ENCODE peak calls at places on chromosomes 2 and 18, in five cellular contexts. J, Q, V, Z and B are unnamed samples.

GRCh38 chr2:152678808-152679207 is 38.5 kb downstream of the PRPF40A start:
- DNase-seq in Z (no peak), Q (no peak), J (no peak), V (no peak), B (no peak)

GRCh38 chr2:220940646-220941045 is 631.5 kb downstream of the EPHA4 start:
- DNase-seq in Q (no peak), J (no peak), V (no peak), Z (no peak), B (no peak)

GRCh38 chr2:129805889-129806288 is 173.6 kb upstream of the RAB6C start:
- DNase-seq in Q (no peak), J (no peak), V (no peak), Z (no peak), B (no peak)

GRCh38 chr18:22451796-22452195 is 34.1 kb upstream of the CTAGE1 start:
- DNase-seq in Q (no peak), V (no peak), Z (no peak), J (no peak), B (no peak)

GRCh38 chr2:197674060-197674459 is 1.3 kb downstream of the RFTN2 start:
- DNase-seq in V (no peak), Q (no peak), Z (no peak), J (no peak), B (no peak)

GRCh38 chr2:145906356-145906755 is 1386.4 kb upstream of the ZEB2 start:
- DNase-seq in Q (peak; percentile 1), Z (peak; percentile 85), V (no peak), J (no peak), B (no peak)

GRCh38 chr2:48205137-48205798 is 299.0 kb upstream of the FBXO11 start:
- DNase-seq in Z (no peak), Q (peak; percentile 8), J (no peak), V (no peak), B (no peak)

GRCh38 chr2:221461911-221462310 is 110.2 kb downstream of the EPHA4 start:
- DNase-seq in J (no peak), V (no peak), Z (peak; percentile 44), Q (peak; percentile 71), B (no peak)

GRCh38 chr18:77448046-77448445 is 198.4 kb downstream of the GALR1 start:
- DNase-seq in J (no peak), V (no peak), Q (no peak), Z (no peak), B (no peak)

GRCh38 chr2:48534781-48535180 is 4.8 kb downstream of the STON1 start:
- DNase-seq in Z (no peak), Q (no peak), J (no peak), V (no peak), B (no peak)

GRCh38 chr2:19949071-19949470 is 40.8 kb downstream of the WDR35 start:
- DNase-seq in Z (no peak), J (no peak), V (no peak), Q (peak; percentile 76), B (peak; percentile 7)

GRCh38 chr2:132559326-132559725 is 110.7 kb downstream of the LYPD1 start:
- DNase-seq in V (no peak), Q (no peak), J (no peak), Z (no peak), B (no peak)

GRCh38 chr2:29053680-29054400 is 20.5 kb downstream of the PCARE start:
- DNase-seq in Z (peak; percentile 41), J (no peak), Q (no peak), V (no peak), B (no peak)

GRCh38 chr2:84388133-84388532 is 70.9 kb downstream of the SUCLG1 start:
- DNase-seq in J (no peak), Q (peak; percentile 55), V (no peak), Z (no peak), B (no peak)

GRCh38 chr18:21703241-21703820 is 1.2 kb downstream of the ABHD3 start:
- DNase-seq in V (no peak), J (no peak), Q (peak; percentile 51), Z (peak; percentile 65), B (no peak)

GRCh38 chr2:610465-610864 is 66.7 kb downstream of the TMEM18 start:
- DNase-seq in Z (no peak), J (no peak), V (no peak), Q (no peak), B (no peak)

GRCh38 chr2:113117594-113118262 is 9.7 kb upstream of the IL1RN start:
- DNase-seq in Q (peak; percentile 65), V (no peak), Z (peak; percentile 100), J (peak; percentile 76), B (peak; percentile 63)

GRCh38 chr2:121128741-121129659 is 156.0 kb downstream of the TFCP2L1 start:
- DNase-seq in J (no peak), Z (peak; percentile 42), V (no peak), Q (no peak), B (peak; percentile 3)

GRCh38 chr2:204109681-204110080 is 173.1 kb downstream of the ICOS start:
- DNase-seq in Z (no peak), V (peak; percentile 31), J (no peak), Q (no peak), B (no peak)

GRCh38 chr2:203579131-203579643 is 44.1 kb upstream of the RAPH1 start:
- DNase-seq in J (no peak), Z (peak; percentile 99), Q (peak; percentile 84), V (no peak), B (no peak)

GRCh38 chr2:85551698-85552678 is 9.3 kb downstream of the GGCX start:
- DNase-seq in V (peak; percentile 82), J (peak; percentile 83), Z (peak; percentile 71), Q (peak; percentile 74), B (no peak)
- H3K4me3 ChIP-seq in V (no peak overlapping the region), J (no peak overlapping the region), Z (no peak overlapping the region), Q (no peak overlapping the region), B (no peak overlapping the region)

GRCh38 chr2:175183674-175184073 is 2.2 kb upstream of the ATP5MC3 start:
- DNase-seq in Z (no peak), J (no peak), Q (no peak), V (no peak), B (no peak)

GRCh38 chr2:175176624-175177023 is 4.9 kb downstream of the ATP5MC3 start:
- DNase-seq in J (no peak), Q (no peak), Z (no peak), V (no peak), B (no peak)

GRCh38 chr2:175181877-175182308 is 383 bp upstream of the ATP5MC3 start:
- DNase-seq in V (no peak), Q (no peak), J (no peak), Z (no peak), B (no peak)

GRCh38 chr2:175180701-175181103 is 808 bp downstream of the ATP5MC3 start:
- DNase-seq in V (peak; percentile 26), J (no peak), Z (peak; percentile 65), Q (peak; percentile 41), B (no peak)

GRCh38 chr2:175181104-175181876 is at the start of gene ATP5MC3:
- DNase-seq in Q (peak; percentile 91), V (peak; percentile 93), J (peak; percentile 98), Z (peak; percentile 89), B (peak; percentile 84)
- TF ChIP-seq CTCF in Q (peak; percentile 15), V (no peak), J (no peak), Z (no peak), B (no peak)

DNA sequence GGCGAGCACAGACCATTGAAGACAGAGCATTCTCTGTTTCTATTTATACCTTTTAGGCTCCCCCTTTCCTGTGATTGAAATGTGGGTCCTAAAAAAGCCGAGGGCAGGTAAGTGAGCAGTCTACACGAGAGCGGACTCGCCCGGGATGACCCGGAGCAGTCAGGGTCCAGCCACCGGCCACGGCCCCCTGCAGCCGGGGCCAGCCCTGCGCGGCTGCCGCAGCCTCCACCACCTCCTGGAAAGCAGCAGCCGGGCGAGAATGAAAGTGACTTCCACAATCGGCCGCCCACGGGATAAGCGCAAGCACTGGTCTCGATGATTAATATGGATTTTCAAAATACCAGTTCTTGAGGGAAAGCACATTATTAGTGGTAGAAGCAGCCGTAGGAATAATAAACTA is 1015.4 kb upstream of the PIK3C3 start:
- DNase-seq in J (peak; percentile 60), V (no peak), Q (no peak), Z (no peak), B (no peak)
- H3K4me3 ChIP-seq in J (no peak overlapping the region), V (no peak overlapping the region), Q (no peak overlapping the region), Z (no peak overlapping the region), B (no peak overlapping the region)

GRCh38 chr2:193584001-193584400 is 1389.3 kb upstream of the TMEFF2 start:
- DNase-seq in J (no peak), Q (peak; percentile 0), Z (peak; percentile 20), V (no peak), B (no peak)
- TF ChIP-seq CTCF in J (no peak), Q (no peak), Z (peak; percentile 20), V (no peak), B (no peak)

GRCh38 chr2:177673602-177674595 is 281.3 kb downstream of the AGPS start:
- DNase-seq in J (no peak), Z (no peak), Q (no peak), V (no peak), B (no peak)

GRCh38 chr2:177676636-177677035 is 284.1 kb downstream of the AGPS start:
- DNase-seq in Q (no peak), Z (no peak), J (no peak), V (no peak), B (no peak)

GRCh38 chr2:177678939-177679338 is 286.4 kb downstream of the AGPS start:
- DNase-seq in Z (no peak), V (no peak), J (no peak), Q (no peak), B (no peak)

GRCh38 chr2:177671662-177672061 is 279.1 kb downstream of the AGPS start:
- DNase-seq in Q (no peak), Z (no peak), V (no peak), J (no peak), B (no peak)

GRCh38 chr2:177675256-177676220 is 283.0 kb downstream of the AGPS start:
- DNase-seq in V (no peak), J (no peak), Q (no peak), Z (no peak), B (no peak)
- H3K4me3 ChIP-seq in V (no peak overlapping the region), J (no peak overlapping the region), Q (no peak overlapping the region), Z (no peak overlapping the region), B (no peak overlapping the region)

GRCh38 chr2:235005603-235006259 is 53.9 kb downstream of the SH3BP4 start:
- DNase-seq in Q (no peak), J (peak; percentile 64), Z (no peak), V (peak; percentile 56), B (no peak)
- TF ChIP-seq CTCF in Q (peak; percentile 6), J (no peak), Z (no peak), V (no peak), B (no peak)

GRCh38 chr2:216677439-216678097 is 17.8 kb downstream of the IGFBP5 start:
- DNase-seq in Q (no peak), J (no peak), V (no peak), Z (peak; percentile 28), B (no peak)

GRCh38 chr2:216679658-216680024 is 15.7 kb downstream of the IGFBP5 start:
- DNase-seq in Z (no peak), V (no peak), Q (peak; percentile 17), J (peak; percentile 80), B (no peak)

GRCh38 chr2:216678098-216678465 is 17.3 kb downstream of the IGFBP5 start:
- DNase-seq in J (no peak), V (no peak), Q (no peak), Z (no peak), B (no peak)

GRCh38 chr2:216680951-216681629 is 14.3 kb downstream of the IGFBP5 start:
- DNase-seq in Z (no peak), V (no peak), Q (peak; percentile 34), J (no peak), B (no peak)

GRCh38 chr2:216678813-216679657 is 16.3 kb downstream of the IGFBP5 start:
- DNase-seq in J (no peak), Z (no peak), Q (no peak), V (no peak), B (no peak)
- H3K4me3 ChIP-seq in J (no peak overlapping the region), Z (no peak overlapping the region), Q (no peak overlapping the region), V (no peak overlapping the region), B (no peak overlapping the region)